ENCODE peak calls at places on chromosomes 1 and 21, in six cellular contexts. M is brain microvascular endothelial cell, Q is fibroblast of mammary gland, G is thoracic aorta, Y is endodermal cell, Z is Peyer's patch. I is an unnamed sample.

GRCh38 chr21:16071082-16071481 is 341.3 kb downstream of the USP25 start:
- DNase-seq in Y (no peak), Q (peak; percentile 69), Z (no peak), M (no peak), G (no peak), I (no peak)

GRCh38 chr1:58290685-58291372 is 255.7 kb downstream of the OMA1 start:
- DNase-seq in G (no peak), M (peak; percentile 29), Z (no peak), Y (peak; percentile 88), Q (peak; percentile 15), I (no peak)

GRCh38 chr21:32182449-32182848 is 96.4 kb downstream of the MIS18A start:
- DNase-seq in G (no peak), Y (no peak), Q (no peak), M (no peak), Z (no peak), I (no peak)

GRCh38 chr1:245779797-245780529 is 625.2 kb downstream of the KIF26B start:
- DNase-seq in Z (no peak), Q (no peak), M (no peak), G (no peak), Y (no peak), I (no peak)

GRCh38 chr1:241590734-241591133 is 49.4 kb downstream of the CHML start:
- DNase-seq in G (no peak), Z (no peak), M (no peak), Q (no peak), Y (no peak), I (no peak)

GRCh38 chr1:32521165-32521564 is 18.1 kb upstream of the ZBTB8A start:
- DNase-seq in M (no peak), Q (no peak), Z (no peak), Y (no peak), G (no peak), I (no peak)

GRCh38 chr1:20405893-20406604 is 80.0 kb downstream of the CAMK2N1 start:
- DNase-seq in M (peak; percentile 27), Y (peak; percentile 50), Q (peak; percentile 97), Z (peak; percentile 23), G (no peak), I (no peak)

GRCh38 chr1:153611024-153611352 is 1.9 kb downstream of the S100A16 start:
- DNase-seq in Z (no peak), Y (no peak), M (no peak), Q (peak; percentile 93), G (no peak), I (no peak)

GRCh38 chr1:3196577-3197245 is 127.7 kb downstream of the PRDM16 start:
- DNase-seq in Z (no peak), G (no peak), Y (no peak), M (no peak), Q (no peak), I (no peak)

GRCh38 chr1:24779689-24780464 is 34.6 kb downstream of the CLIC4 start:
- DNase-seq in Y (no peak), Q (no peak), M (no peak), G (no peak), Z (no peak), I (no peak)

GRCh38 chr1:52348704-52349301 is 17.2 kb downstream of the CC2D1B start:
- DNase-seq in Z (no peak), Q (peak; percentile 24), M (peak; percentile 38), G (no peak), Y (peak; percentile 89), I (no peak)

GRCh38 chr1:234963180-234963903 is 165.3 kb downstream of the TOMM20 start:
- DNase-seq in Z (peak; percentile 93), Q (peak; percentile 93), Y (no peak), G (no peak), M (peak; percentile 97), I (peak; percentile 85)

GRCh38 chr1:234114648-234115307 is 210.3 kb downstream of the SLC35F3 start:
- DNase-seq in Y (peak; percentile 60), G (no peak), Z (no peak), M (peak; percentile 44), Q (peak; percentile 64), I (no peak)

GRCh38 chr1:231040019-231040799 is at the start of gene FAM89A:
- DNase-seq in Z (peak; percentile 73), G (no peak), Q (no peak), Y (peak; percentile 85), M (no peak), I (peak; percentile 65)

DNA sequence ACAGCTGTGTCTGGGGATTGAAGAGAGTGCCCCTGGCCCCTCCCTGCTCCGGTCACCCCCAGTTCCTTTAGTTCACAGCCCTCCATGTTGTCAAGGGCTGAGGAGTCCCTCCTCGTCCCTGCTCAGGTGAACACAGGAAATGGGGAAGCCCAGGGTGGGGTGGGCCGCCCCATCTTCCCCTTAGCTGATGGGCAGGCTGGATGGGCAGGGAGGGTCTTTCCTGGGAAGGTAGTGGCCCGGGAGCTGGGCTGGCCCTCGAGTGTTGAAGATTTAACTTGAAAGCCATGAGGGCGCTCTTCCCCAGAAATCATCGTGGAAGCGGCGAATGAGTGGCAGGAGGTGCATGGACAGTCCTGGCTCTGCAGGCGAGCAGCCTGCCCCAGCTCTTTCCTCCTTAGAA is 18.3 kb upstream of the NPHP4 start:
- DNase-seq in Z (no peak), Q (no peak), M (no peak), G (no peak), Y (no peak), I (no peak)
- TF ChIP-seq CTCF in Z (no peak), Q (no peak), M (no peak), G (no peak), Y (no peak), I (no peak)

DNA sequence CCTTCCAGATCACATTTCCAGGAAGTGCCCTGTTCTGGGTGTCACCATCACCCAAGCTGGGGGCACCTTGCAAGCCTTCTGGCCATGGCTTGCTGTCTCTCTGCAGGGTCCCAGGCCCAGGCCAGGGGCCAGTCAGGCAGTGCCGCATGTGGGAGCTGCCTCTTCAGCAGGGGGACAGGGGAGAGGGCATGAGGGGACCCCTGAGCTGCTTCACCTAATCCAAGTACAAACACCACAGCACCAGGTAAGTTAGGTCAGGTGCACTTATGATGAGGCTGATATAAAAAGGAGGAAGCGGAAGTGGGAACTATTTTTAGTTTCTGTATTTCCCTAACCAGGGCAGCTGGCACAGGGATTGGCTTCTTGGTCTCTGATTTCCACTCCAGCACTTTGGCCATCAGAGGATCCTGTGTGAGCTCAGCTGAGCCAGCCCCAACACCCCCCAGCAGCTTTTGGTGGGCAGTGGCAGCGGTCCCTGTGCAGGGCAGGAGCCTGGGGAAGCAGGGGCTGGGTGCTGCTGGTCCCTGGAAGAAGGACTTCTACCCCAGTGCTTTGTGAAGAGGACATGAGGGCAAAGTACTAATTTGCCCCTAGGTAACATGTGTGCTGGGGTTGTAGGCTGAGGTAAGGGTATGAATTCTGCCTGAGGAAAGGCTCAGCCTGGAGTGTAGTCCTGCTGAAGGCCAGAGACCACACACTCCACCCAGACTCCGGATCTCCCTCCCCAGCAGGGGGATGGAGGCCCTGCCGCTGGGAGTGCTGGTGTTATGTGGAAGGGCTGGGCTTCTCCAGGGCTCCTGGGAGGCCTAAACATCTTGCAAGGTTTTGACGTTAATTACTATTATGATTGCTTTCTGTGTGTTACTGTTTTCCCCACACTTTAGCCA is 3.3 kb upstream of the PCBP3 start:
- DNase-seq in Q (no peak), Z (no peak), G (no peak), M (no peak), Y (peak; percentile 68), I (no peak)
- TF ChIP-seq CTCF in Q (no peak), Z (no peak), G (no peak), M (no peak), Y (no peak), I (no peak)

GRCh38 chr1:198932351-198932991 is 293.6 kb downstream of the PTPRC start:
- DNase-seq in Y (no peak), Q (no peak), Z (no peak), G (no peak), M (no peak), I (no peak)
- TF ChIP-seq CTCF in Y (no peak), Q (no peak), Z (no peak), G (no peak), M (no peak), I (no peak)

GRCh38 chr1:182141040-182141439 is 79.5 kb upstream of the ZNF648 start:
- DNase-seq in G (no peak), Z (no peak), M (no peak), Y (no peak), Q (no peak), I (no peak)

GRCh38 chr1:182137546-182137945 is 76.0 kb upstream of the ZNF648 start:
- DNase-seq in G (no peak), M (no peak), Z (no peak), Y (no peak), Q (no peak), I (no peak)

GRCh38 chr1:182134257-182134656 is 72.7 kb upstream of the ZNF648 start:
- DNase-seq in M (no peak), Y (no peak), Q (no peak), Z (no peak), G (no peak), I (no peak)

GRCh38 chr1:182133181-182133580 is 71.7 kb upstream of the ZNF648 start:
- DNase-seq in M (no peak), Z (no peak), Y (no peak), Q (no peak), G (no peak), I (no peak)

GRCh38 chr1:182135946-182136345 is 74.4 kb upstream of the ZNF648 start:
- DNase-seq in M (no peak), Y (no peak), G (no peak), Q (no peak), Z (no peak), I (no peak)
- TF ChIP-seq CTCF in M (no peak), Y (no peak), G (no peak), Q (no peak), Z (no peak), I (no peak)

DNA sequence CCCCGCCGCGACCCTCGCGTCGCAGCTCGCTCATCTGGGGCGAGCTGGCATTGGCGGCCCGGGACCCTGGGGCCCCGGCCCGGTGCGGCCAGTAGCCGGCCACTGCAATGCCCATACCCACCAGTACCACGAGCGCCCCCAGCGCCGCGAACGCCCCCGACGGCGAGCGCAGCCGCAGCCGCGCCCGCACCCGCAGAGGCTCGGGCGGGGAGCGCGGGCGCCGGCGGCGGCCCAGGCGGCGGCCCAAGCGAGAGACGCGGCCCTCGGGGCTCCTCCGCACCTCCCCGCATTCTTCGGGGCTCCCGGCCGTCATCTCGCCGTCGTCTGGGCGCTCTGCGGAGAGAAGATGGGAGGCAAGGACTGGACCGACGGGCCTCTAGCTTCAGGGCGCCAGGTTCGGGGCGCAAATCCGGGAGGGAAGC is 2.2 kb downstream of the TMEM200B start:
- DNase-seq in Q (no peak), M (no peak), G (no peak), Y (no peak), Z (no peak), I (no peak)
- TF ChIP-seq CTCF in Q (no peak), M (no peak), G (peak; percentile 5), Y (peak; percentile 40), Z (no peak), I (no peak)

DNA sequence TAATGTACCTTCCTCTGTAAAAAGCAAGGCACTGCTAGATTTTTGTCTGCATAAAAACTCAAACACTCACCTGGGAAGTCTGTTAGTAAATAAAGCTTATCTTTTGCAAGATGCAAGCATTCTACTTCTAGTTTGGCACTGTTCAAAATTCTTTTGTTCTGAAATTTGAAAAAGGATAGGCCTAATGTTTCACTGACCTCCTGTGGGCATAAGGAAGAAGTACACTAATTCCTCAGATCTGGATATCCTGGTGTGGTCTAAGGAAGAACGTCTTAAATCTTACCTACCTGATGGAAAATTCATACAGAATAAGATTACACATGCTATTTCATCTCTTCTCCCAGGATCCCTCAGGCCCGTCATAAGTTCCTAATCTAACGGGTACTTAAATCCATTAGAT is 93.5 kb upstream of the CAMK1G start:
- DNase-seq in G (no peak), M (no peak), Q (peak; percentile 32), Z (no peak), Y (peak; percentile 18), I (no peak)
- TF ChIP-seq CTCF in G (no peak), M (peak; percentile 41), Q (peak; percentile 49), Z (no peak), Y (peak; percentile 79), I (no peak)

GRCh38 chr1:205353612-205354011 is 3.1 kb downstream of the KLHDC8A start:
- DNase-seq in Z (no peak), Q (no peak), M (no peak), Y (no peak), G (no peak), I (no peak)
- TF ChIP-seq CTCF in Z (no peak), Q (no peak), M (no peak), Y (no peak), G (no peak), I (no peak)

I was measured in natural killer cell.